ENCODE peak calls at places on chromosomes 4 and X, in nine cellular contexts. V is activated T-cell treated with anti-CD3 and anti-CD28 coated beads for 48 hours, Y is mucosa of gallbladder, M is GM12891, D is RKO, P is fibroblast of mammary gland, X is activated T-helper 1 cell treated with Interleukin-2 at 50 U/mL for 16 hours, E is left ventricle myocardium inferior, A is GM04504. R is an unnamed sample.

GRCh38 chrX:42746606-42747005 is 31.4 kb downstream of the PPP1R2C start:
- DNase-seq in V (no peak), Y (peak), M (no peak), D (no peak), P (peak), X (no peak), E (no peak), A (peak), R (no peak)

GRCh38 chr4:17301869-17302268 is 210.0 kb downstream of the QDPR start:
- DNase-seq in V (no peak), Y (no peak), M (no peak), D (no peak), P (no peak), X (no peak), E (no peak), A (no peak), R (no peak)

GRCh38 chr4:1234811-1235292 is 14.1 kb downstream of the CTBP1 start:
- DNase-seq in V (no peak), Y (no peak), M (peak), D (no peak), P (no peak), X (no peak), E (peak), A (no peak), R (no peak)

GRCh38 chrX:16843208-16843909 is 26.8 kb downstream of the RBBP7 start:
- DNase-seq in V (no peak), Y (no peak), M (no peak), D (no peak), P (no peak), X (no peak), E (no peak), A (no peak), R (no peak)

GRCh38 chrX:79169484-79169883 is 25.0 kb downstream of the GPR174 start:
- DNase-seq in V (no peak), Y (no peak), M (no peak), D (no peak), P (peak), X (no peak), E (no peak), A (no peak), R (no peak)

GRCh38 chrX:110315541-110315940 is 2.3 kb downstream of the AMMECR1 start:
- DNase-seq in V (no peak), Y (no peak), M (no peak), D (no peak), P (peak), X (no peak), E (no peak), A (no peak), R (no peak)

GRCh38 chrX:110401142-110401541 is 42.5 kb downstream of the RTL9 start:
- DNase-seq in V (no peak), Y (no peak), M (no peak), D (no peak), P (no peak), X (no peak), E (no peak), A (no peak), R (no peak)

GRCh38 chrX:38886112-38886511 is 84.9 kb downstream of the MID1IP1 start:
- DNase-seq in V (no peak), Y (no peak), M (no peak), D (no peak), P (no peak), X (no peak), E (no peak), A (no peak), R (no peak)

GRCh38 chr4:42594880-42595279 is 62.0 kb downstream of the ATP8A1 start:
- DNase-seq in V (no peak), Y (no peak), M (no peak), D (no peak), P (no peak), X (no peak), E (no peak), A (no peak), R (no peak)

GRCh38 chr4:15836362-15836761 is 58.2 kb downstream of the CD38 start:
- DNase-seq in V (no peak), Y (no peak), M (no peak), D (peak), P (peak), X (no peak), E (no peak), A (no peak), R (no peak)